ENCODE peak calls at places on chromosomes 13 and 19, in ten cellular contexts. J is lung; T is activated naive CD4-positive, alpha-beta T cell treated with Interleukin-2 at 50 U/mL for 16 hours; Z is left lung; F is tibial nerve; G is naive thymus-derived CD8-positive, alpha-beta T cell; D is stimulated activated CD8-positive, alpha-beta memory T cell treated with anti-CD3 and anti-CD28 coated beads, Interleukin-7, amount 100 ng/mL, for 48 hours; S is mesendoderm; E is H54; A is HFF-Myc. Q is an unnamed sample.

GRCh38 chr19:34806976-34807860 is 34.2 kb upstream of the ZNF599 start:
- DNase-seq in E (no peak), J (no peak), T (no peak), Z (no peak), G (no peak), S (no peak), F (no peak), D (no peak), A (no peak), Q (no peak)

GRCh38 chr19:23002690-23003422 is at the start of gene ZNF728:
- DNase-seq in S (no peak), T (no peak), F (peak), D (no peak), A (no peak), G (no peak), J (peak), E (no peak), Z (peak), Q (no peak)

GRCh38 chr19:28899703-28900102 is 313.2 kb downstream of the UQCRFS1 start:
- DNase-seq in J (no peak), F (no peak), Z (no peak), T (no peak), D (no peak), S (no peak), A (no peak), G (no peak), E (no peak), Q (no peak)

GRCh38 chr13:100887729-100888151 is 213.1 kb upstream of the TMTC4 start:
- DNase-seq in Z (no peak), G (no peak), J (no peak), A (no peak), F (no peak), S (peak), E (no peak), D (no peak), T (no peak), Q (no peak)

GRCh38 chr13:71285700-71286099 is 581.3 kb downstream of the DACH1 start:
- DNase-seq in J (no peak), E (no peak), A (no peak), Z (no peak), G (no peak), S (peak), T (peak), D (no peak), F (no peak), Q (peak)

GRCh38 chr13:51804295-51805172 is 571 bp upstream of the DHRS12 start:
- DNase-seq in G (peak), E (no peak), D (no peak), J (no peak), A (no peak), S (no peak), T (peak), F (no peak), Z (no peak), Q (no peak)

GRCh38 chr13:99666146-99666805 is 165.0 kb downstream of the TM9SF2 start:
- DNase-seq in S (no peak), A (no peak), G (no peak), D (no peak), T (no peak), F (no peak), E (no peak), Z (no peak), J (no peak), Q (no peak)

GRCh38 chr13:28355822-28356371 is 139.0 kb downstream of the FLT1 start:
- DNase-seq in E (no peak), F (no peak), J (no peak), S (peak), A (no peak), T (no peak), G (peak), D (no peak), Z (no peak), Q (peak)

GRCh38 chr13:28423010-28423409 is 71.9 kb downstream of the FLT1 start:
- DNase-seq in S (no peak), J (peak), T (no peak), E (no peak), A (no peak), Z (peak), G (no peak), D (peak), F (peak), Q (no peak)

GRCh38 chr13:50153401-50153800 is 138.2 kb downstream of the KCNRG start:
- DNase-seq in T (no peak), E (no peak), J (no peak), G (no peak), D (no peak), S (no peak), A (no peak), Z (no peak), F (no peak), Q (no peak)

GRCh38 chr13:30690282-30691188 is 44.8 kb upstream of the ALOX5AP start:
- DNase-seq in G (no peak), D (no peak), J (peak), A (peak), Z (peak), E (peak), S (peak), T (peak), F (peak), Q (peak)

GRCh38 chr19:23802290-23802689 is 43.6 kb upstream of the ZNF681 start:
- DNase-seq in Z (no peak), S (no peak), G (no peak), D (no peak), J (no peak), E (no peak), A (no peak), F (no peak), T (no peak), Q (no peak)

GRCh38 chr13:72696590-72696989 is 30.8 kb downstream of the MZT1 start:
- DNase-seq in S (no peak), E (no peak), J (no peak), D (no peak), G (no peak), A (no peak), T (no peak), Z (no peak), F (no peak), Q (no peak)

GRCh38 chr19:58563034-58563573 is 4.7 kb upstream of the UBE2M start:
- DNase-seq in Z (peak), T (no peak), A (no peak), G (peak), E (no peak), F (no peak), S (no peak), D (no peak), J (no peak), Q (no peak)

GRCh38 chr13:71290963-71291937 is 575.8 kb downstream of the DACH1 start:
- DNase-seq in T (peak), F (no peak), E (no peak), G (peak), A (no peak), Z (peak), S (no peak), D (no peak), J (no peak), Q (peak)

GRCh38 chr13:61905054-61905453 is 489.4 kb upstream of the PCDH20 start:
- DNase-seq in S (no peak), D (no peak), J (no peak), G (no peak), T (no peak), F (no peak), A (no peak), E (no peak), Z (no peak), Q (no peak)

GRCh38 chr19:40312533-40312932 is 27.4 kb upstream of the AKT2 start:
- DNase-seq in E (no peak), G (no peak), D (no peak), J (no peak), Z (no peak), T (no peak), A (no peak), F (no peak), S (peak), Q (no peak)

GRCh38 chr13:40433577-40433976 is 232.9 kb downstream of the FOXO1 start:
- DNase-seq in G (peak), S (no peak), Z (no peak), D (no peak), A (no peak), E (no peak), J (no peak), F (no peak), T (peak), Q (peak)

Q was measured in naive thymus-derived CD4-positive, alpha-beta T cell.